ENCODE peak calls at places on chromosome 4, in six cellular contexts. M, A, R, Q, N and L are unnamed samples.

GRCh38 chr4:170057851-170058250 is 31.7 kb upstream of the MFAP3L start:
- DNase-seq in Q (no peak), N (no peak), R (peak; percentile 7), A (no peak), M (no peak), L (no peak)

GRCh38 chr4:18202510-18202909 is 181.0 kb upstream of the LCORL start:
- DNase-seq in M (no peak), R (no peak), N (no peak), Q (no peak), A (no peak), L (no peak)

GRCh38 chr4:60579335-60579734 is 620.8 kb upstream of the ADGRL3 start:
- DNase-seq in A (no peak), M (no peak), Q (no peak), N (no peak), R (no peak), L (no peak)

GRCh38 chr4:141575884-141576283 is 60.5 kb upstream of the IL15 start:
- DNase-seq in A (no peak), M (no peak), R (no peak), N (peak; percentile 32), Q (no peak), L (no peak)

GRCh38 chr4:168139336-168139735 is 47.0 kb downstream of the ANXA10 start:
- DNase-seq in Q (no peak), M (no peak), N (peak; percentile 56), R (no peak), A (no peak), L (no peak)

GRCh38 chr4:118751634-118752293 is 66.6 kb downstream of the METTL14 start:
- DNase-seq in M (no peak), A (no peak), N (no peak), R (no peak), Q (no peak), L (no peak)

GRCh38 chr4:175758595-175758994 is 53.5 kb downstream of the GPM6A start:
- DNase-seq in M (no peak), Q (no peak), A (no peak), N (no peak), R (no peak), L (no peak)

GRCh38 chr4:54281060-54281781 is 52.1 kb downstream of the PDGFRA start:
- DNase-seq in M (no peak), R (no peak), N (peak; percentile 94), A (no peak), Q (peak; percentile 82), L (peak; percentile 53)

GRCh38 chr4:88429401-88429800 is 27.5 kb upstream of the HERC5 start:
- DNase-seq in Q (no peak), R (no peak), M (no peak), A (no peak), N (no peak), L (no peak)

GRCh38 chr4:148311493-148311892 is 130.7 kb downstream of the NR3C2 start:
- DNase-seq in M (no peak), N (no peak), R (no peak), A (no peak), Q (no peak), L (no peak)

GRCh38 chr4:113979973-113980615 is 647 bp upstream of the ARSJ start:
- DNase-seq in M (no peak), A (no peak), R (no peak), N (peak; percentile 67), Q (no peak), L (no peak)

GRCh38 chr4:128440923-128441322 is 153.3 kb upstream of the PGRMC2 start:
- DNase-seq in Q (no peak), R (no peak), A (no peak), N (no peak), M (no peak), L (no peak)
- H3K9me3 ChIP-seq in Q (peaks cover 19% of the 10 kb centered on the region), R (no peaks in the 10 kb centered on the region), A (peaks cover 42% of the 10 kb centered on the region), N (no peaks in the 10 kb centered on the region), M (peaks cover 3% of the 10 kb centered on the region), L (peaks cover 16% of the 10 kb centered on the region)

GRCh38 chr4:28354874-28355273 is 1494.2 kb downstream of the STIM2 start:
- DNase-seq in Q (no peak), M (no peak), N (no peak), A (no peak), R (no peak), L (no peak)
- H3K9me3 ChIP-seq in Q (no peaks in the 10 kb centered on the region), M (no peaks in the 10 kb centered on the region), N (no peaks in the 10 kb centered on the region), A (peaks cover 6% of the 10 kb centered on the region), R (no peaks in the 10 kb centered on the region), L (no peaks in the 10 kb centered on the region)

GRCh38 chr4:36024901-36025610 is 219.3 kb downstream of the ARAP2 start:
- DNase-seq in R (no peak), A (no peak), M (no peak), N (no peak), Q (no peak), L (no peak)

GRCh38 chr4:36026348-36026747 is 218.0 kb downstream of the ARAP2 start:
- DNase-seq in Q (no peak), M (no peak), A (no peak), N (no peak), R (no peak), L (no peak)

GRCh38 chr4:36020351-36020750 is 224.0 kb downstream of the ARAP2 start:
- DNase-seq in R (no peak), Q (no peak), A (no peak), M (no peak), N (no peak), L (no peak)
- H3K9me3 ChIP-seq in R (no peaks in the 10 kb centered on the region), Q (peaks cover 5% of the 10 kb centered on the region), A (no peaks in the 10 kb centered on the region), M (no peaks in the 10 kb centered on the region), N (no peaks in the 10 kb centered on the region), L (no peaks in the 10 kb centered on the region)

GRCh38 chr4:177301127-177301639 is 8.5 kb upstream of the NEIL3 start:
- DNase-seq in Q (no peak), A (no peak), N (no peak), R (no peak), M (no peak), L (no peak)
- H3K9me3 ChIP-seq in Q (no peaks in the 10 kb centered on the region), A (peaks cover 12% of the 10 kb centered on the region), N (no peaks in the 10 kb centered on the region), R (no peaks in the 10 kb centered on the region), M (peaks cover 6% of the 10 kb centered on the region), L (peaks cover 13% of the 10 kb centered on the region)

DNA sequence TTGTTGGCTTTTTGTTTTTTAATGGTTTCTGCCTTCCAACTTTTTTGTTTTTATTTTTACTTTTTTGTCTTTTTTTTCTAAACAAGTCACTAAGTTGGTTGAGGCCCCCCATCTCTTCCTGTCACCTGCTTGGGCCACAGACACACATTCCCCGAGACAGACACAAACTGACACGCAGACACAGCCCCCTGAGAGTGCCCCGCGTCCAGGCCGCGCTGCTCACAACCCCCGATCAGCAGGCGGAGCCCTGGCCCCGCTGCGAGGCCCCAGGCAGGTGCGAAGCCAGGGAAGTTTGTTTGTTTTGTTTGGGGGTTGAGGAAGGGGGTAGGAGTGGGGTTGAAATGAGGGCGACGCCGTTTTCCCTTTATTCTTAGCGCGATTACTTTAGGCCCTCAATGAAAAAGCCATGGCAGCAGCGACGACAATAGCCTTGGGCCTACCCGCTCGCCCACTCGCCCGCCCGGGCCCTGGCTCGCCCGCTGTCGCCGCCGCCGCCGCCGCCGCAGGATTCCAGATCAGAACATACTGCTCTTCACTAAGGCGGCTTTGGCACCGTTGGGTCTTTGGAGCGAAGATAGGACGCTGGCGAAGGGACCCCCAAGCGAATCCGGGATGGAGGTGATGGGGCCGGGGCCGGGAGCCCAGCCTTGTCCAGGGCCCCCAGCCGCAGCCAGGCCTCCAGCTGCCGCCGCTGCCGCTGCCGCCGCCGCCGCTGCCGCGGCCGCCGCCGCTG is 3.1 kb downstream of the PHOX2B start:
- DNase-seq in R (no peak), M (no peak), A (no peak), N (no peak), Q (no peak), L (no peak)
- H3K9me3 ChIP-seq in R (no peaks in the 10 kb centered on the region), M (no peaks in the 10 kb centered on the region), A (no peaks in the 10 kb centered on the region), N (no peaks in the 10 kb centered on the region), Q (peaks cover 12% of the 10 kb centered on the region), L (no peaks in the 10 kb centered on the region)